ENCODE peak calls at places on chromosomes 12 and 14, in five cellular contexts. One of them, this sample, is unnamed.
A peak's percentile ranks its signal among the peaks of the same experiment; 100 is the strongest.

GRCh38 chr12:9754984-9755383 is 5.7 kb downstream of the CD69 start:
- DNase-seq in CD8-positive, alpha-beta memory T cell: no peak
- DNase-seq in T-cell: no peak
- DNase-seq in aorta: no peak
- DNase-seq in heart right ventricle: no peak
- DNase-seq in this sample: no peak

GRCh38 chr12:123237646-123238329 is 4.6 kb downstream of the MTRFR start:
- DNase-seq in CD8-positive, alpha-beta memory T cell: peak; percentile 79
- DNase-seq in T-cell: peak; percentile 49
- DNase-seq in aorta: peak; percentile 92
- DNase-seq in heart right ventricle: peak; percentile 59
- DNase-seq in this sample: peak; percentile 58

GRCh38 chr14:68603682-68604360 is 189.0 kb downstream of the ZFP36L1 start:
- DNase-seq in CD8-positive, alpha-beta memory T cell: no peak
- DNase-seq in T-cell: no peak
- DNase-seq in aorta: no peak
- DNase-seq in heart right ventricle: no peak
- DNase-seq in this sample: no peak

GRCh38 chr12:124040737-124041136 is 67.7 kb downstream of the ZNF664 start:
- DNase-seq in CD8-positive, alpha-beta memory T cell: no peak
- DNase-seq in T-cell: no peak
- DNase-seq in aorta: no peak
- DNase-seq in heart right ventricle: no peak
- DNase-seq in this sample: no peak

GRCh38 chr14:104433401-104434213 is 146.0 kb upstream of the C14orf180 start:
- DNase-seq in CD8-positive, alpha-beta memory T cell: peak; percentile 34
- DNase-seq in T-cell: no peak
- DNase-seq in aorta: peak; percentile 71
- DNase-seq in heart right ventricle: no peak
- DNase-seq in this sample: no peak

GRCh38 chr12:95385246-95385645 is 88.7 kb upstream of the METAP2 start:
- DNase-seq in CD8-positive, alpha-beta memory T cell: no peak
- DNase-seq in T-cell: no peak
- DNase-seq in aorta: no peak
- DNase-seq in heart right ventricle: no peak
- DNase-seq in this sample: no peak

GRCh38 chr12:3604750-3605638 is 114.0 kb downstream of the PRMT8 start:
- DNase-seq in CD8-positive, alpha-beta memory T cell: no peak
- DNase-seq in T-cell: no peak
- DNase-seq in aorta: peak; percentile 80
- DNase-seq in heart right ventricle: peak; percentile 80
- DNase-seq in this sample: peak; percentile 20

GRCh38 chr14:34699873-34700621 is 14.3 kb downstream of the CFL2 start:
- DNase-seq in CD8-positive, alpha-beta memory T cell: no peak
- DNase-seq in T-cell: no peak
- DNase-seq in aorta: no peak
- DNase-seq in heart right ventricle: no peak
- DNase-seq in this sample: no peak

GRCh38 chr14:100078997-100079561 is 13.9 kb downstream of the EVL start:
- DNase-seq in CD8-positive, alpha-beta memory T cell: peak; percentile 93
- DNase-seq in T-cell: peak; percentile 83
- DNase-seq in aorta: no peak
- DNase-seq in heart right ventricle: peak; percentile 21
- DNase-seq in this sample: no peak

GRCh38 chr14:74841230-74842207 is 34.4 kb downstream of the PROX2 start:
- DNase-seq in CD8-positive, alpha-beta memory T cell: no peak
- DNase-seq in T-cell: no peak
- DNase-seq in aorta: no peak
- DNase-seq in heart right ventricle: no peak
- DNase-seq in this sample: no peak

GRCh38 chr12:28993720-28994119 is 155.4 kb upstream of the FAR2 start:
- DNase-seq in CD8-positive, alpha-beta memory T cell: no peak
- DNase-seq in T-cell: no peak
- DNase-seq in aorta: no peak
- DNase-seq in heart right ventricle: no peak
- DNase-seq in this sample: no peak

GRCh38 chr14:69518341-69519101 is 34.0 kb downstream of the PLEKHD1 start:
- DNase-seq in CD8-positive, alpha-beta memory T cell: no peak
- DNase-seq in T-cell: no peak
- DNase-seq in aorta: no peak
- DNase-seq in heart right ventricle: no peak
- DNase-seq in this sample: no peak

GRCh38 chr14:24132061-24132685 is 1.7 kb downstream of the FITM1 start:
- DNase-seq in CD8-positive, alpha-beta memory T cell: no peak
- DNase-seq in T-cell: no peak
- DNase-seq in aorta: peak; percentile 67
- DNase-seq in heart right ventricle: peak; percentile 50
- DNase-seq in this sample: no peak

GRCh38 chr14:52949711-52950409 is 990 bp downstream of the FERMT2 start:
- DNase-seq in CD8-positive, alpha-beta memory T cell: no peak
- DNase-seq in T-cell: no peak
- DNase-seq in aorta: no peak
- DNase-seq in heart right ventricle: no peak
- DNase-seq in this sample: no peak

GRCh38 chr12:71556881-71557280 is 106.8 kb downstream of the ZFC3H1 start:
- DNase-seq in CD8-positive, alpha-beta memory T cell: no peak
- DNase-seq in T-cell: no peak
- DNase-seq in aorta: no peak
- DNase-seq in heart right ventricle: no peak
- DNase-seq in this sample: no peak

GRCh38 chr12:57276935-57277563 is 26.1 kb upstream of the STAC3 start:
- DNase-seq in CD8-positive, alpha-beta memory T cell: no peak
- DNase-seq in T-cell: no peak
- DNase-seq in aorta: no peak
- DNase-seq in heart right ventricle: no peak
- DNase-seq in this sample: peak; percentile 29

GRCh38 chr14:90495357-90496276 is 98.8 kb downstream of the CALM1 start:
- DNase-seq in CD8-positive, alpha-beta memory T cell: peak; percentile 57
- DNase-seq in T-cell: peak; percentile 12
- DNase-seq in aorta: peak; percentile 57
- DNase-seq in heart right ventricle: no peak
- DNase-seq in this sample: peak; percentile 32

GRCh38 chr12:1250641-1251040 is 259.6 kb downstream of the ERC1 start:
- DNase-seq in CD8-positive, alpha-beta memory T cell: no peak
- DNase-seq in T-cell: no peak
- DNase-seq in aorta: no peak
- DNase-seq in heart right ventricle: no peak
- DNase-seq in this sample: no peak

GRCh38 chr14:105398726-105399440 is 545 bp downstream of the TEX22 start:
- DNase-seq in CD8-positive, alpha-beta memory T cell: peak; percentile 68
- DNase-seq in T-cell: no peak
- DNase-seq in aorta: no peak
- DNase-seq in heart right ventricle: no peak
- DNase-seq in this sample: peak; percentile 57

GRCh38 chr12:82363990-82364389 is 5.7 kb downstream of the METTL25 start:
- DNase-seq in CD8-positive, alpha-beta memory T cell: no peak
- DNase-seq in T-cell: no peak
- DNase-seq in aorta: no peak
- DNase-seq in heart right ventricle: no peak
- DNase-seq in this sample: no peak

GRCh38 chr12:19692566-19692965 is 253.3 kb downstream of the AEBP2 start:
- DNase-seq in CD8-positive, alpha-beta memory T cell: no peak
- DNase-seq in T-cell: no peak
- DNase-seq in aorta: no peak
- DNase-seq in heart right ventricle: no peak
- DNase-seq in this sample: no peak

GRCh38 chr12:130013771-130014484 is 110.1 kb upstream of the TMEM132D start:
- DNase-seq in CD8-positive, alpha-beta memory T cell: no peak
- DNase-seq in T-cell: no peak
- DNase-seq in aorta: no peak
- DNase-seq in heart right ventricle: no peak
- DNase-seq in this sample: peak; percentile 14

GRCh38 chr12:11756523-11756922 is 107.0 kb downstream of the ETV6 start:
- DNase-seq in CD8-positive, alpha-beta memory T cell: no peak
- DNase-seq in T-cell: no peak
- DNase-seq in aorta: no peak
- DNase-seq in heart right ventricle: no peak
- DNase-seq in this sample: no peak

GRCh38 chr12:120979862-120980696 is 1.7 kb downstream of the HNF1A start:
- DNase-seq in CD8-positive, alpha-beta memory T cell: no peak
- DNase-seq in T-cell: no peak
- DNase-seq in aorta: no peak
- DNase-seq in heart right ventricle: no peak
- DNase-seq in this sample: no peak

GRCh38 chr14:28785096-28785952 is 18.7 kb downstream of the FOXG1 start:
- DNase-seq in CD8-positive, alpha-beta memory T cell: no peak
- DNase-seq in T-cell: no peak
- DNase-seq in aorta: no peak
- DNase-seq in heart right ventricle: no peak
- DNase-seq in this sample: no peak

GRCh38 chr12:85996280-85996679 is 122.2 kb downstream of the NTS start:
- DNase-seq in CD8-positive, alpha-beta memory T cell: no peak
- DNase-seq in T-cell: no peak
- DNase-seq in aorta: no peak
- DNase-seq in heart right ventricle: no peak
- DNase-seq in this sample: no peak

GRCh38 chr12:60231301-60231700 is 635.5 kb downstream of the SLC16A7 start:
- DNase-seq in CD8-positive, alpha-beta memory T cell: no peak
- DNase-seq in T-cell: no peak
- DNase-seq in aorta: no peak
- DNase-seq in heart right ventricle: no peak
- DNase-seq in this sample: no peak

GRCh38 chr14:95359974-95360826 is 40.5 kb upstream of the CLMN start:
- DNase-seq in CD8-positive, alpha-beta memory T cell: no peak
- DNase-seq in T-cell: no peak
- DNase-seq in aorta: no peak
- DNase-seq in heart right ventricle: no peak
- DNase-seq in this sample: no peak

GRCh38 chr12:12015073-12015685 is 55.6 kb upstream of the BCL2L14 start:
- DNase-seq in CD8-positive, alpha-beta memory T cell: no peak
- DNase-seq in T-cell: no peak
- DNase-seq in aorta: no peak
- DNase-seq in heart right ventricle: no peak
- DNase-seq in this sample: no peak

GRCh38 chr12:75951399-75952228 is 80.0 kb downstream of the PHLDA1 start:
- DNase-seq in CD8-positive, alpha-beta memory T cell: no peak
- DNase-seq in T-cell: no peak
- DNase-seq in aorta: no peak
- DNase-seq in heart right ventricle: no peak
- DNase-seq in this sample: no peak

GRCh38 chr12:125312471-125312870 is 247.2 kb downstream of the AACS start:
- DNase-seq in CD8-positive, alpha-beta memory T cell: no peak
- DNase-seq in T-cell: no peak
- DNase-seq in aorta: no peak
- DNase-seq in heart right ventricle: no peak
- DNase-seq in this sample: no peak

GRCh38 chr14:92874961-92875360 is 48.0 kb upstream of the CHGA start:
- DNase-seq in CD8-positive, alpha-beta memory T cell: no peak
- DNase-seq in T-cell: no peak
- DNase-seq in aorta: no peak
- DNase-seq in heart right ventricle: no peak
- DNase-seq in this sample: no peak

GRCh38 chr14:104870368-104871144 is 5.5 kb downstream of the CEP170B start:
- DNase-seq in CD8-positive, alpha-beta memory T cell: no peak
- DNase-seq in T-cell: no peak
- DNase-seq in aorta: peak; percentile 64
- DNase-seq in heart right ventricle: peak; percentile 34
- DNase-seq in this sample: no peak

This sample was measured in AML-193.